ENCODE peak calls at places on chromosome 2, in ten cellular contexts. One of them, this sample, is unnamed.

GRCh38 chr2:74497777-74498499 is 1.5 kb downstream of the LBX2 start:
- DNase-seq in activated CD4-positive, alpha-beta memory T cell treated with anti-CD3 and anti-CD28 coated beads, Interleukin-2, amount 10 ng/mL, durations not matched to agents 7 days and 5 days: peak; percentile 52
- DNase-seq in NCI-H774: peak; percentile 18
- DNase-seq in upper lobe of right lung: peak; percentile 77
- DNase-seq in HT1080: no peak
- DNase-seq in right atrium auricular region: no peak
- DNase-seq in GF-D8: no peak
- DNase-seq in CD8-positive, alpha-beta T cell: no peak
- DNase-seq in putamen: no peak
- DNase-seq in T-cell: no peak
- DNase-seq in this sample: no peak

GRCh38 chr2:226994775-226995174 is 158.9 kb downstream of the RHBDD1 start:
- DNase-seq in activated CD4-positive, alpha-beta memory T cell treated with anti-CD3 and anti-CD28 coated beads, Interleukin-2, amount 10 ng/mL, durations not matched to agents 7 days and 5 days: no peak
- DNase-seq in NCI-H774: no peak
- DNase-seq in upper lobe of right lung: no peak
- DNase-seq in HT1080: no peak
- DNase-seq in right atrium auricular region: no peak
- DNase-seq in GF-D8: no peak
- DNase-seq in CD8-positive, alpha-beta T cell: no peak
- DNase-seq in putamen: no peak
- DNase-seq in T-cell: no peak
- DNase-seq in this sample: no peak

GRCh38 chr2:45293182-45293581 is 283.9 kb upstream of the SIX2 start:
- DNase-seq in activated CD4-positive, alpha-beta memory T cell treated with anti-CD3 and anti-CD28 coated beads, Interleukin-2, amount 10 ng/mL, durations not matched to agents 7 days and 5 days: no peak
- DNase-seq in NCI-H774: no peak
- DNase-seq in upper lobe of right lung: no peak
- DNase-seq in HT1080: no peak
- DNase-seq in right atrium auricular region: no peak
- DNase-seq in GF-D8: no peak
- DNase-seq in CD8-positive, alpha-beta T cell: no peak
- DNase-seq in putamen: no peak
- DNase-seq in T-cell: no peak
- DNase-seq in this sample: no peak

GRCh38 chr2:101153811-101154210 is 2.6 kb upstream of the TBC1D8 start:
- DNase-seq in activated CD4-positive, alpha-beta memory T cell treated with anti-CD3 and anti-CD28 coated beads, Interleukin-2, amount 10 ng/mL, durations not matched to agents 7 days and 5 days: no peak
- DNase-seq in NCI-H774: no peak
- DNase-seq in upper lobe of right lung: no peak
- DNase-seq in HT1080: no peak
- DNase-seq in right atrium auricular region: no peak
- DNase-seq in GF-D8: no peak
- DNase-seq in CD8-positive, alpha-beta T cell: no peak
- DNase-seq in putamen: no peak
- DNase-seq in T-cell: no peak
- DNase-seq in this sample: no peak

GRCh38 chr2:170554278-170554955 is 160.7 kb upstream of the SP5 start:
- DNase-seq in activated CD4-positive, alpha-beta memory T cell treated with anti-CD3 and anti-CD28 coated beads, Interleukin-2, amount 10 ng/mL, durations not matched to agents 7 days and 5 days: no peak
- DNase-seq in NCI-H774: no peak
- DNase-seq in upper lobe of right lung: no peak
- DNase-seq in HT1080: peak; percentile 60
- DNase-seq in right atrium auricular region: no peak
- DNase-seq in GF-D8: no peak
- DNase-seq in CD8-positive, alpha-beta T cell: no peak
- DNase-seq in putamen: no peak
- DNase-seq in T-cell: no peak
- DNase-seq in this sample: peak; percentile 89

GRCh38 chr2:44342854-44343253 is 18.4 kb downstream of the PREPL start:
- DNase-seq in activated CD4-positive, alpha-beta memory T cell treated with anti-CD3 and anti-CD28 coated beads, Interleukin-2, amount 10 ng/mL, durations not matched to agents 7 days and 5 days: peak; percentile 21
- DNase-seq in NCI-H774: no peak
- DNase-seq in upper lobe of right lung: no peak
- DNase-seq in HT1080: no peak
- DNase-seq in right atrium auricular region: no peak
- DNase-seq in GF-D8: no peak
- DNase-seq in CD8-positive, alpha-beta T cell: no peak
- DNase-seq in putamen: no peak
- DNase-seq in T-cell: peak; percentile 18
- DNase-seq in this sample: no peak

GRCh38 chr2:4039999-4040398 is 336.6 kb downstream of the DCDC2C start:
- DNase-seq in activated CD4-positive, alpha-beta memory T cell treated with anti-CD3 and anti-CD28 coated beads, Interleukin-2, amount 10 ng/mL, durations not matched to agents 7 days and 5 days: no peak
- DNase-seq in NCI-H774: no peak
- DNase-seq in upper lobe of right lung: no peak
- DNase-seq in HT1080: no peak
- DNase-seq in right atrium auricular region: no peak
- DNase-seq in GF-D8: no peak
- DNase-seq in CD8-positive, alpha-beta T cell: no peak
- DNase-seq in putamen: no peak
- DNase-seq in T-cell: no peak
- DNase-seq in this sample: no peak

GRCh38 chr2:12131975-12132374 is 385.5 kb downstream of the LPIN1 start:
- DNase-seq in activated CD4-positive, alpha-beta memory T cell treated with anti-CD3 and anti-CD28 coated beads, Interleukin-2, amount 10 ng/mL, durations not matched to agents 7 days and 5 days: no peak
- DNase-seq in NCI-H774: no peak
- DNase-seq in upper lobe of right lung: no peak
- DNase-seq in HT1080: no peak
- DNase-seq in right atrium auricular region: no peak
- DNase-seq in GF-D8: no peak
- DNase-seq in CD8-positive, alpha-beta T cell: no peak
- DNase-seq in putamen: no peak
- DNase-seq in T-cell: no peak
- DNase-seq in this sample: no peak

This sample was measured in mammary epithelial cell.